ENCODE peak calls at places on chromosomes 6 and 20, in four cellular contexts. E is K562, S is HepG2, Z is SK-N-SH. D is an unnamed sample.

GRCh38 chr20:63572788-63573738 is 976 bp downstream of the HELZ2 start:
- DNase-seq in E (peak), Z (peak), S (peak), D (no peak)

GRCh38 chr20:40332167-40332566 is 356.9 kb downstream of the MAFB start:
- DNase-seq in S (no peak), Z (no peak), E (no peak), D (no peak)

GRCh38 chr20:11229772-11230171 is 556.0 kb upstream of the JAG1 start:
- DNase-seq in E (no peak), S (no peak), Z (no peak), D (peak)

GRCh38 chr20:37270586-37271420 is 9.2 kb upstream of the GHRH start:
- DNase-seq in Z (no peak), E (no peak), S (peak), D (no peak)

GRCh38 chr6:68727699-68728098 is 92.6 kb downstream of the ADGRB3 start:
- DNase-seq in Z (no peak), S (no peak), E (no peak), D (no peak)

GRCh38 chr6:34362176-34362575 is 30.3 kb downstream of the NUDT3 start:
- DNase-seq in S (no peak), Z (no peak), E (no peak), D (no peak)

GRCh38 chr6:86031713-86032112 is 389.0 kb upstream of the SYNCRIP start:
- DNase-seq in E (no peak), S (no peak), Z (no peak), D (no peak)

GRCh38 chr6:167103041-167103816 is 19.7 kb upstream of the CCR6 start:
- DNase-seq in Z (no peak), E (no peak), S (peak), D (no peak)

GRCh38 chr6:47308674-47309325 is 905 bp downstream of the TNFRSF21 start:
- DNase-seq in E (peak), S (no peak), Z (peak), D (no peak)

GRCh38 chr6:119978274-119978889 is 628.8 kb upstream of the MAN1A1 start:
- DNase-seq in Z (peak), S (peak), E (no peak), D (no peak)

GRCh38 chr20:5557123-5557522 is 193.1 kb upstream of the SHLD1 start:
- DNase-seq in Z (peak), S (peak), E (peak), D (peak)

GRCh38 chr20:22511943-22512910 is 72.1 kb downstream of the FOXA2 start:
- DNase-seq in Z (no peak), E (peak), S (peak), D (no peak)

GRCh38 chr20:19621072-19621471 is 137.0 kb upstream of the RIN2 start:
- DNase-seq in S (no peak), Z (no peak), E (no peak), D (no peak)

GRCh38 chr20:62524486-62524885 is 48.7 kb upstream of the GATA5 start:
- DNase-seq in Z (peak), E (no peak), S (no peak), D (no peak)

GRCh38 chr20:40654876-40655275 is 34.2 kb downstream of the MAFB start:
- DNase-seq in Z (no peak), E (no peak), S (no peak), D (no peak)

GRCh38 chr6:107418118-107418517 is 41.2 kb downstream of the PDSS2 start:
- DNase-seq in E (peak), Z (no peak), S (peak), D (no peak)

GRCh38 chr6:156517090-156517489 is 260.1 kb upstream of the ARID1B start:
- DNase-seq in Z (no peak), E (no peak), S (no peak), D (no peak)

GRCh38 chr6:135586844-135587243 is 89.3 kb upstream of the AHI1 start:
- DNase-seq in S (no peak), E (no peak), Z (no peak), D (no peak)

GRCh38 chr6:39090036-39090435 is 24.9 kb downstream of the SAYSD1 start:
- DNase-seq in S (no peak), E (no peak), Z (no peak), D (no peak)

GRCh38 chr20:5080384-5080877 is 39.3 kb downstream of the PCNA start:
- DNase-seq in E (no peak), Z (no peak), S (no peak), D (no peak)

GRCh38 chr20:63653041-63653973 is at the start of gene STMN3:
- DNase-seq in E (peak), Z (peak), S (peak), D (peak)

GRCh38 chr6:129754750-129755149 is 44.8 kb upstream of the ARHGAP18 start:
- DNase-seq in E (no peak), S (no peak), Z (no peak), D (no peak)

GRCh38 chr6:36956111-36956820 is 1.7 kb downstream of the PI16 start:
- DNase-seq in S (no peak), Z (no peak), E (no peak), D (no peak)

GRCh38 chr6:128112494-128112893 is 211.6 kb upstream of the THEMIS start:
- DNase-seq in S (no peak), E (no peak), Z (no peak), D (no peak)

GRCh38 chr6:148179786-148180185 is 162.9 kb upstream of the SASH1 start:
- DNase-seq in S (no peak), Z (no peak), E (peak), D (peak)

GRCh38 chr6:25370175-25371036 is 91.2 kb downstream of the CARMIL1 start:
- DNase-seq in S (no peak), Z (no peak), E (no peak), D (no peak)

GRCh38 chr20:856361-856775 is 22.9 kb downstream of the FAM110A start:
- DNase-seq in E (no peak), Z (no peak), S (no peak), D (peak)

GRCh38 chr6:41504526-41505021 is 41.6 kb upstream of the FOXP4 start:
- DNase-seq in Z (peak), E (no peak), S (no peak), D (no peak)

GRCh38 chr6:22827760-22828159 is 258.4 kb downstream of the HDGFL1 start:
- DNase-seq in E (no peak), S (no peak), Z (no peak), D (no peak)

GRCh38 chr6:108732101-108732870 is 115.9 kb upstream of the ARMC2 start:
- DNase-seq in Z (no peak), S (no peak), E (no peak), D (peak)

GRCh38 chr6:132495604-132496079 is 17.3 kb downstream of the STX7 start:
- DNase-seq in Z (no peak), E (no peak), S (no peak), D (no peak)

GRCh38 chr6:84346372-84346771 is 118.9 kb upstream of the CEP162 start:
- DNase-seq in E (no peak), Z (peak), S (no peak), D (no peak)

GRCh38 chr20:44460795-44461141 is 14.9 kb upstream of the TTPAL start:
- DNase-seq in E (peak), S (peak), Z (peak), D (peak)

GRCh38 chr6:144216668-144217218 is 66.4 kb downstream of the STX11 start:
- DNase-seq in E (peak), S (no peak), Z (peak), D (no peak)

GRCh38 chr20:34579191-34579661 is 20.7 kb downstream of the MAP1LC3A start:
- DNase-seq in S (peak), E (no peak), Z (no peak), D (peak)

DNA sequence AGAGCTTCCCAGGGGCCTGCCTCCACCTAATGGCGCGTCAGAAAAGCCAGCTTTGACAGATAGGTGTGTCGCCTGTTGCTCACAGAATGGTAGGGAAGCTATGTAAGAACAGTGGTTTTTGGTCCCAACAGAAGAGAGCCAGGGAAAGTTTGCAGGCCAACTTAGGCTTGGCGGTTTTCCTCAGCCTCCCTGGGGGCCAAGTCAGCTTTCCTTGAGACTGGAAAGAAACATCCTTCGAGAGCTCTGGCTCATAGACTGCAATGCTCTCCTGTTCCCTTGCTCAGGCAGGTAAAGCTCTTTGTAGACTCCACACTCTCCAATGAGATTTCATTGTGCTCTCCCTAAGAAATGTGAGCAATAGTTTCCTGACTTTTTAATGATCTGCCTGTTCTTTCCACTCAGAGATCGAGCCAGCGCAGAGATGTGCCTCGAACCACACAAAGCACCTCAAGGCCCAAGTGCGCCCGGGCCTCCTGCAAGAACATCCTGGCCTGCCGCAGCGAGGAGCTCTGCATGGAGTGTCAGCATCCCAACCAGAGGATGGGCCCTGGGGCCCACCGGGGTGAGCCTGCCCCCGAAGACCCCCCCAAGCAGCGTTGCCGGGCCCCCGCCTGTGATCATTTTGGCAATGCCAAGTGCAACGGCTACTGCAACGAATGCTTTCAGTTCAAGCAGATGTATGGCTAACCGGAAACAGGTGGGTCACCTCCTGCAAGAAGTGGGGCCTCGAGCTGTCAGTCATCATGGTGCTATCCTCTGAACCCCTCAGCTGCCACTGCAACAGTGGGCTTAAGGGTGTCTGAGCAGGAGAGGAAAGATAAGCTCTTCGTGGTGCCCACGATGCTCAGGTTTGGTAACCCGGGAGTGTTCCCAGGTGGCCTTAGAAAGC is 13.8 kb downstream of the TNFAIP3 start:
- DNase-seq in S (no peak), Z (no peak), E (no peak), D (no peak)
- TF ChIP-seq ELF1 in S (no peak), Z (no peak), E (no peak), D (no peak)

GRCh38 chr6:18265099-18265372 is 706 bp upstream of the DEK start:
- DNase-seq in Z (peak), E (no peak), S (no peak), D (no peak)
- TF ChIP-seq ELF1 in Z (no peak), E (no peak), S (no peak), D (no peak)

GRCh38 chr6:11384531-11385309 is 152.3 kb upstream of the NEDD9 start:
- DNase-seq in Z (no peak), E (no peak), S (no peak), D (no peak)
- TF ChIP-seq ELF1 in Z (no peak), E (no peak), S (no peak), D (no peak)

GRCh38 chr6:29917843-29918242 is 24.5 kb upstream of the HLA-A start:
- DNase-seq in E (no peak), Z (no peak), S (no peak), D (no peak)
- TF ChIP-seq ELF1 in E (no peak), Z (no peak), S (no peak), D (no peak)

GRCh38 chr6:53898026-53898795 is 103.4 kb downstream of the LRRC1 start:
- DNase-seq in S (no peak), E (no peak), Z (no peak), D (no peak)
- TF ChIP-seq ELF1 in S (no peak), E (no peak), Z (no peak), D (no peak)

D was measured in HCT116.